ENCODE peak calls at places on chromosome 7, in ten cellular contexts. B, E, I, F, M, Q, P, D, W and S are unnamed samples.

GRCh38 chr7:124027236-124027635 is 5.6 kb downstream of the TMEM229A start:
- DNase-seq in Q (no peak), B (no peak), I (no peak), F (no peak), D (no peak), P (no peak), M (no peak), W (no peak), E (no peak), S (no peak)

GRCh38 chr7:7862393-7862792 is 106.2 kb upstream of the GLCCI1 start:
- DNase-seq in B (no peak), D (no peak), I (peak; percentile 17), Q (no peak), F (no peak), W (no peak), E (no peak), P (no peak), M (no peak), S (no peak)

GRCh38 chr7:95578299-95578855 is 17.9 kb downstream of the PDK4 start:
- DNase-seq in E (no peak), I (no peak), M (no peak), Q (no peak), F (no peak), W (no peak), B (no peak), D (no peak), P (no peak), S (no peak)

GRCh38 chr7:32381024-32381601 is 109.1 kb downstream of the LSM5 start:
- DNase-seq in M (no peak), B (no peak), Q (no peak), I (no peak), P (no peak), E (no peak), D (no peak), W (no peak), F (peak; percentile 21), S (no peak)

GRCh38 chr7:44884553-44885393 is 557 bp downstream of the PURB start:
- DNase-seq in I (peak; percentile 67), F (peak; percentile 70), M (peak; percentile 77), B (peak; percentile 67), E (peak; percentile 71), Q (peak; percentile 74), D (peak; percentile 71), W (peak; percentile 56), P (peak; percentile 78), S (peak; percentile 81)

GRCh38 chr7:99393363-99394187 is 14.8 kb downstream of the PDAP1 start:
- DNase-seq in P (no peak), B (no peak), M (no peak), D (no peak), Q (peak; percentile 76), I (no peak), E (no peak), F (no peak), W (peak; percentile 77), S (no peak)

GRCh38 chr7:68265258-68265657 is 1268.6 kb downstream of the TYW1 start:
- DNase-seq in B (no peak), M (no peak), D (no peak), W (no peak), P (no peak), F (no peak), E (no peak), I (no peak), Q (no peak), S (no peak)

GRCh38 chr7:27419581-27420177 is 177.1 kb downstream of the EVX1 start:
- DNase-seq in D (no peak), F (no peak), Q (no peak), I (peak; percentile 29), M (no peak), W (no peak), P (peak; percentile 16), B (no peak), E (no peak), S (no peak)

GRCh38 chr7:44335184-44335583 is 9.8 kb upstream of the CAMK2B start:
- DNase-seq in D (no peak), M (no peak), I (no peak), P (no peak), F (no peak), E (no peak), Q (no peak), B (no peak), W (no peak), S (no peak)

GRCh38 chr7:55073051-55073511 is 54.3 kb downstream of the EGFR start:
- DNase-seq in F (peak; percentile 66), Q (no peak), B (no peak), P (peak; percentile 8), E (no peak), D (no peak), I (peak; percentile 81), M (peak; percentile 77), W (no peak), S (no peak)

GRCh38 chr7:107972075-107972482 is 30.9 kb downstream of the LAMB1 start:
- DNase-seq in B (peak; percentile 59), W (no peak), F (no peak), D (no peak), E (no peak), M (peak; percentile 96), Q (no peak), P (no peak), I (peak; percentile 76), S (no peak)

GRCh38 chr7:82469207-82469606 is 25.6 kb upstream of the CACNA2D1 start:
- DNase-seq in I (no peak), F (no peak), E (no peak), D (no peak), P (no peak), M (no peak), B (no peak), W (no peak), Q (no peak), S (no peak)

GRCh38 chr7:101240226-101241014 is 2.8 kb upstream of the CLDN15 start:
- DNase-seq in M (no peak), W (no peak), I (no peak), D (no peak), B (no peak), P (no peak), E (no peak), Q (no peak), F (no peak), S (no peak)

GRCh38 chr7:100434297-100435144 is 1.8 kb downstream of the PPP1R35 start:
- DNase-seq in W (no peak), D (no peak), I (no peak), P (no peak), F (peak; percentile 35), M (no peak), E (no peak), Q (peak; percentile 59), B (no peak), S (no peak)

GRCh38 chr7:90797596-90797995 is 201.5 kb downstream of the CDK14 start:
- DNase-seq in B (no peak), E (no peak), M (peak; percentile 46), I (peak; percentile 27), F (no peak), Q (no peak), P (no peak), W (no peak), D (no peak), S (no peak)

GRCh38 chr7:138049505-138050116 is 26.6 kb upstream of the AKR1D1 start:
- DNase-seq in D (no peak), P (no peak), M (no peak), W (no peak), B (no peak), I (no peak), F (no peak), E (no peak), Q (no peak), S (no peak)

GRCh38 chr7:155972247-155972646 is 160.0 kb upstream of the SHH start:
- DNase-seq in W (no peak), I (no peak), P (no peak), B (no peak), Q (peak; percentile 25), E (no peak), M (no peak), D (no peak), F (no peak), S (no peak)

GRCh38 chr7:106277976-106278375 is 6.8 kb downstream of the NAMPT start:
- DNase-seq in D (no peak), E (no peak), W (no peak), P (peak; percentile 65), B (no peak), I (no peak), M (no peak), F (no peak), Q (no peak), S (peak; percentile 31)

GRCh38 chr7:138608292-138608691 is 92.9 kb downstream of the SVOPL start:
- DNase-seq in E (no peak), Q (no peak), P (peak; percentile 48), I (peak; percentile 44), W (no peak), F (no peak), B (peak; percentile 33), M (peak; percentile 52), D (peak; percentile 55), S (peak; percentile 45)

GRCh38 chr7:27183682-27184341 is 1.2 kb downstream of the HOXA11 start:
- DNase-seq in Q (peak; percentile 56), D (peak; percentile 2), F (no peak), I (no peak), P (no peak), W (no peak), M (no peak), E (no peak), B (no peak), S (peak; percentile 58)